ENCODE peak calls at places on chromosomes 16 and 17, in eight cellular contexts. One of them, this sample, is unnamed.

GRCh38 chr17:83176956-83177583 is 97.7 kb downstream of the METRNL start:
- DNase-seq in HCT116: no peak
- DNase-seq in neural progenitor cell: no peak
- DNase-seq in mammary epithelial cell: no peak
- DNase-seq in stomach: no peak
- DNase-seq in dorsolateral prefrontal cortex: peak
- DNase-seq in CD8-positive, alpha-beta memory T cell: no peak
- DNase-seq in sigmoid colon: peak
- DNase-seq in this sample: no peak

GRCh38 chr16:54361246-54361645 is 74.7 kb upstream of the IRX3 start:
- DNase-seq in HCT116: no peak
- DNase-seq in neural progenitor cell: no peak
- DNase-seq in mammary epithelial cell: no peak
- DNase-seq in stomach: no peak
- DNase-seq in dorsolateral prefrontal cortex: no peak
- DNase-seq in CD8-positive, alpha-beta memory T cell: no peak
- DNase-seq in sigmoid colon: no peak
- DNase-seq in this sample: no peak

GRCh38 chr17:28898261-28898955 is 875 bp upstream of the FLOT2 start:
- DNase-seq in HCT116: no peak
- DNase-seq in neural progenitor cell: no peak
- DNase-seq in mammary epithelial cell: no peak
- DNase-seq in stomach: no peak
- DNase-seq in dorsolateral prefrontal cortex: no peak
- DNase-seq in CD8-positive, alpha-beta memory T cell: no peak
- DNase-seq in sigmoid colon: no peak
- DNase-seq in this sample: no peak

GRCh38 chr17:41315814-41316430 is 412 bp upstream of the KRTAP17-1 start:
- DNase-seq in HCT116: no peak
- DNase-seq in neural progenitor cell: no peak
- DNase-seq in mammary epithelial cell: peak
- DNase-seq in stomach: no peak
- DNase-seq in dorsolateral prefrontal cortex: no peak
- DNase-seq in CD8-positive, alpha-beta memory T cell: no peak
- DNase-seq in sigmoid colon: no peak
- DNase-seq in this sample: no peak

GRCh38 chr17:34974794-34975428 is 5.4 kb upstream of the LIG3 start:
- DNase-seq in HCT116: no peak
- DNase-seq in neural progenitor cell: no peak
- DNase-seq in mammary epithelial cell: no peak
- DNase-seq in stomach: no peak
- DNase-seq in dorsolateral prefrontal cortex: no peak
- DNase-seq in CD8-positive, alpha-beta memory T cell: no peak
- DNase-seq in sigmoid colon: no peak
- DNase-seq in this sample: no peak

GRCh38 chr17:64507418-64507766 is 615 bp downstream of the CEP95 start:
- DNase-seq in HCT116: no peak
- DNase-seq in neural progenitor cell: peak
- DNase-seq in mammary epithelial cell: peak
- DNase-seq in stomach: no peak
- DNase-seq in dorsolateral prefrontal cortex: no peak
- DNase-seq in CD8-positive, alpha-beta memory T cell: peak
- DNase-seq in sigmoid colon: no peak
- DNase-seq in this sample: no peak

GRCh38 chr16:51151951-51152663 is 1.0 kb upstream of the SALL1 start:
- DNase-seq in HCT116: no peak
- DNase-seq in neural progenitor cell: peak
- DNase-seq in mammary epithelial cell: no peak
- DNase-seq in stomach: peak
- DNase-seq in dorsolateral prefrontal cortex: peak
- DNase-seq in CD8-positive, alpha-beta memory T cell: no peak
- DNase-seq in sigmoid colon: no peak
- DNase-seq in this sample: no peak

GRCh38 chr16:46929378-46930332 is 43.8 kb downstream of the DNAJA2 start:
- DNase-seq in HCT116: peak
- DNase-seq in neural progenitor cell: peak
- DNase-seq in mammary epithelial cell: peak
- DNase-seq in stomach: peak
- DNase-seq in dorsolateral prefrontal cortex: peak
- DNase-seq in CD8-positive, alpha-beta memory T cell: peak
- DNase-seq in sigmoid colon: peak
- DNase-seq in this sample: no peak

GRCh38 chr17:1977583-1978395 is 47.3 kb downstream of the RTN4RL1 start:
- DNase-seq in HCT116: no peak
- DNase-seq in neural progenitor cell: peak
- DNase-seq in mammary epithelial cell: no peak
- DNase-seq in stomach: no peak
- DNase-seq in dorsolateral prefrontal cortex: peak
- DNase-seq in CD8-positive, alpha-beta memory T cell: no peak
- DNase-seq in sigmoid colon: no peak
- DNase-seq in this sample: no peak

GRCh38 chr17:82436601-82437324 is 13.8 kb downstream of the CYBC1 start:
- DNase-seq in HCT116: no peak
- DNase-seq in neural progenitor cell: no peak
- DNase-seq in mammary epithelial cell: no peak
- DNase-seq in stomach: peak
- DNase-seq in dorsolateral prefrontal cortex: no peak
- DNase-seq in CD8-positive, alpha-beta memory T cell: no peak
- DNase-seq in sigmoid colon: no peak
- DNase-seq in this sample: no peak

DNA sequence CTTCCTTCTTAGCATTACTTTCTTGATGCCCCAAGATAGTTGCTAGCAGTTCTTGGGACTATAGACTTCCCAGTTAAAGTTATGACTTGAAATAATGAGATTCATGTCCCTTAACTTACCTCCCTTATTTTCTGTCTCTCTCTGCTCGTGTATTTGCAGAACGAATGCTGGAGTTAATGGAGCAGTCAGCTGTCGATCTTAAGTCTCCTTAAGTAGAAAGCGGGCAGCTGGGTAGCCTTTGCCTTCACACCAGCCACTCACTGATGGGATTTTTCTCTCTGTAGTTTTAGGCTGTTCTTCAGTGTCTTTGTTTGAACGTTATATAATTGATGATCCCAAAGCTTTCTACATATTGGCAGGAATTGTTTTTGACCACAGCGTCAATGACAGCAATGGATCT is 24.9 kb upstream of the ABCA3 start:
- DNase-seq in HCT116: no peak
- DNase-seq in neural progenitor cell: no peak
- DNase-seq in mammary epithelial cell: no peak
- DNase-seq in stomach: no peak
- DNase-seq in dorsolateral prefrontal cortex: no peak
- DNase-seq in CD8-positive, alpha-beta memory T cell: no peak
- DNase-seq in sigmoid colon: no peak
- DNase-seq in this sample: no peak
- H3K27ac ChIP-seq in HCT116: no peak
- H3K27ac ChIP-seq in neural progenitor cell: no peak
- H3K27ac ChIP-seq in mammary epithelial cell: no peak
- H3K27ac ChIP-seq in stomach: no peak
- H3K27ac ChIP-seq in dorsolateral prefrontal cortex: no peak
- H3K27ac ChIP-seq in CD8-positive, alpha-beta memory T cell: no peak
- H3K27ac ChIP-seq in sigmoid colon: no peak
- H3K27ac ChIP-seq in this sample: no peak

DNA sequence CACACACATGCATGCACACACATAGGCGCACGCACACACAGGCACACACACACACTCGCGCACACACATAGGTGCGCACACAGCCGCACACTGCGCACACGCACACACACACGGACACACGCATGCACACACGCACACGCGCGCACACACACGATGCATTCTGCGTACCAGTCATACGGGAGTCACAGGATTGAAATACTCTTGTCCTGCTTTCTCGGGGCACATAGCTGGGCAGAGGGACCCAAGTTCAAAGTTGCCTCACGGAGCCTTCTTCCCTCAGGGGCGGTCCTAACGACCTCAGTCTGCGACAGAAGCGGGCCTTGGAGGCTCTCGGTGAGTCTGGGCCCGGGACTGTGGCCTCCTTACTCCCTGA is 56.0 kb downstream of the MRM1 start:
- DNase-seq in HCT116: no peak
- DNase-seq in neural progenitor cell: no peak
- DNase-seq in mammary epithelial cell: no peak
- DNase-seq in stomach: no peak
- DNase-seq in dorsolateral prefrontal cortex: no peak
- DNase-seq in CD8-positive, alpha-beta memory T cell: no peak
- DNase-seq in sigmoid colon: no peak
- DNase-seq in this sample: no peak
- H3K4me3 ChIP-seq in HCT116: no peak
- H3K4me3 ChIP-seq in neural progenitor cell: peak
- H3K4me3 ChIP-seq in mammary epithelial cell: no peak
- H3K4me3 ChIP-seq in stomach: peak
- H3K4me3 ChIP-seq in dorsolateral prefrontal cortex: peak
- H3K4me3 ChIP-seq in CD8-positive, alpha-beta memory T cell: no peak
- H3K4me3 ChIP-seq in sigmoid colon: peak
- H3K4me3 ChIP-seq in this sample: peak

GRCh38 chr17:45345246-45345553 is 28.4 kb upstream of the MAP3K14 start:
- DNase-seq in HCT116: no peak
- DNase-seq in neural progenitor cell: no peak
- DNase-seq in mammary epithelial cell: no peak
- DNase-seq in stomach: no peak
- DNase-seq in dorsolateral prefrontal cortex: no peak
- DNase-seq in CD8-positive, alpha-beta memory T cell: no peak
- DNase-seq in sigmoid colon: peak
- DNase-seq in this sample: no peak
- H3K27ac ChIP-seq in HCT116: no peak
- H3K27ac ChIP-seq in neural progenitor cell: no peak
- H3K27ac ChIP-seq in mammary epithelial cell: no peak
- H3K27ac ChIP-seq in stomach: peak
- H3K27ac ChIP-seq in dorsolateral prefrontal cortex: no peak
- H3K27ac ChIP-seq in CD8-positive, alpha-beta memory T cell: no peak
- H3K27ac ChIP-seq in sigmoid colon: peak
- H3K27ac ChIP-seq in this sample: no peak

DNA sequence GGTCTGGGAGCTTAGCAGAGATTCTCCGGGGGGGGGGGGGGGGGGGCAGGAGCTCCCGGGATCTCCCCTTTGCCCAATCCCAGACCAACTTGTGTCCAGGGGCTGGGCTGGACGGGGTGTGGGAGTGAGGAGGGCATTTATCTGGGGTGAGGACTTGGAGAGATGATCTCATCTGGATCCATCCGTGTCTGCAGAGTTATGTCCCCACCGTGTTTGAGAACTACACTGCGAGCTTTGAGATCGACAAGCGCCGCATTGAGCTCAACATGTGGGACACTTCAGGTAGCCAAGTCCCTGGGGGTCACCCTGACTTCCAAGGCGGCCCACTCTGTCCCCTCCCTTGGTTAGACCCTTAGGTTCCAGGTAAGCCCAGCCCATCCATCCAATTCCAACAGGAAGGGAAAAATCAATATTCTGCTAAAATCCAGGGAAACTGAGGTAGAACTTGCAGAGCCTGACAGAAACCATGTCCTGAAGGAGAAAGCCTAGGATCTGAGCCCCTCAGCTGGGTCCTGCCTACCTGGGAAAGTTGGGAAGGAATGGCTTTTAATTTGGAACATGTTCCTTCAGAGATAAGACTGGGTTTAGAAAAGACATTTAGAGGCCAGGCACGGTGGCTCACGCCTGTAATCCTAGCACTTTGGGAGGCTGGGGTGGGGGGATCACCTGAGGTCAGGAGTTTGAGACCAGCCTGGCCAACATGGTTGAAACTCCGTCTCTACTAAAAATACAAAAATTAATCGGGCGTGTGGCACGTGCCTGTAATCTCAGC is 921 bp downstream of the RND2 start:
- DNase-seq in HCT116: no peak
- DNase-seq in neural progenitor cell: no peak
- DNase-seq in mammary epithelial cell: no peak
- DNase-seq in stomach: no peak
- DNase-seq in dorsolateral prefrontal cortex: no peak
- DNase-seq in CD8-positive, alpha-beta memory T cell: no peak
- DNase-seq in sigmoid colon: no peak
- DNase-seq in this sample: no peak
- H3K4me3 ChIP-seq in HCT116: no peak
- H3K4me3 ChIP-seq in neural progenitor cell: peak
- H3K4me3 ChIP-seq in mammary epithelial cell: no peak
- H3K4me3 ChIP-seq in stomach: peak
- H3K4me3 ChIP-seq in dorsolateral prefrontal cortex: peak
- H3K4me3 ChIP-seq in CD8-positive, alpha-beta memory T cell: no peak
- H3K4me3 ChIP-seq in sigmoid colon: peak
- H3K4me3 ChIP-seq in this sample: no peak

GRCh38 chr16:88761143-88761534 is 23.9 kb downstream of the PIEZO1 start:
- DNase-seq in HCT116: no peak
- DNase-seq in neural progenitor cell: no peak
- DNase-seq in mammary epithelial cell: no peak
- DNase-seq in stomach: no peak
- DNase-seq in dorsolateral prefrontal cortex: no peak
- DNase-seq in CD8-positive, alpha-beta memory T cell: no peak
- DNase-seq in sigmoid colon: no peak
- DNase-seq in this sample: no peak
- H3K27ac ChIP-seq in HCT116: no peak
- H3K27ac ChIP-seq in neural progenitor cell: no peak
- H3K27ac ChIP-seq in mammary epithelial cell: no peak
- H3K27ac ChIP-seq in stomach: peak
- H3K27ac ChIP-seq in dorsolateral prefrontal cortex: no peak
- H3K27ac ChIP-seq in CD8-positive, alpha-beta memory T cell: no peak
- H3K27ac ChIP-seq in sigmoid colon: peak
- H3K27ac ChIP-seq in this sample: no peak

DNA sequence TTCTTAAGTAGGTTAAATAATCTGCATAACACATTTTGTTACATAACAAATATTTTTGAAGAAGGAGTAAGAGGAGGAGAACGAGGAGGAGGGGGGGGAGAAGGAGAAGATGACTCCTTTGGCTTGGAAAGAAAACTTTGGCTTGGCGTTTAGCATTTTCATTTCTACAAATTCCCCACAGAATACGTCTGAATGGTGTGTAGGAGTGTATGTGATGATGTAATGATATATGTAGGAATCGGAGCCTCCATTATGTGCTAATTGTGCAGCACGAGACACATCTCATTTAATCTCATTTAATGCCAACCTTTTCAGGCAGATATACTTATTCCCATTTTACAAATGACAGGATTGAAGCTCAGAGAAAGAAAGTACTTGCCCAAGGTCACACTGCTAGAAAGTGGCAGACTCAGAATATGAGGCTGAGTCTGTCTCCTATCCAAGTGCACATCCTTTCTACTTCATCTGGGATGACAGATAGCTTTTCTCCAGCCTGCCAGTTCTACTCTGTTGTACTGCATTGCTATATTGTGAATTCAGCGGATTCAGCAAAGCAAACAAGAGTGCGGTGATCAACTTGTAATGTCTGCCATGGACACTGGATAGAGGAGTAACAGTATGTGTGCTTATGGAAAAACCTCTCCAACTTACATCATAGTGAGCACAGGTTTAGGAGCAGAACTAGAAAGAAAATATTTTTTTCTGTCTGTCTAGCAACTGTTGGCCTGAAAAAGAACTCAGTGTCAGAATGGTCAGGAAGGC is 10.4 kb upstream of the SLC47A2 start:
- DNase-seq in HCT116: no peak
- DNase-seq in neural progenitor cell: no peak
- DNase-seq in mammary epithelial cell: no peak
- DNase-seq in stomach: no peak
- DNase-seq in dorsolateral prefrontal cortex: no peak
- DNase-seq in CD8-positive, alpha-beta memory T cell: no peak
- DNase-seq in sigmoid colon: no peak
- DNase-seq in this sample: no peak
- H3K4me3 ChIP-seq in HCT116: no peak
- H3K4me3 ChIP-seq in neural progenitor cell: no peak
- H3K4me3 ChIP-seq in mammary epithelial cell: no peak
- H3K4me3 ChIP-seq in stomach: no peak
- H3K4me3 ChIP-seq in dorsolateral prefrontal cortex: no peak
- H3K4me3 ChIP-seq in CD8-positive, alpha-beta memory T cell: no peak
- H3K4me3 ChIP-seq in sigmoid colon: no peak
- H3K4me3 ChIP-seq in this sample: no peak

This sample was measured in thoracic aorta.